ENCODE peak calls at places on chromosome 17, in five cellular contexts. One of them, this sample, is unnamed.

GRCh38 chr17:9875441-9875840 is 29.6 kb downstream of the RCVRN start:
- DNase-seq in GM12878: no peak
- DNase-seq in H1: no peak
- DNase-seq in HepG2: no peak
- DNase-seq in K562: no peak
- DNase-seq in this sample: no peak

GRCh38 chr17:38547439-38547838 is 58.3 kb downstream of the SRCIN1 start:
- DNase-seq in K562: no peak
- DNase-seq in H1: no peak
- DNase-seq in GM12878: no peak
- DNase-seq in HepG2: no peak
- DNase-seq in this sample: no peak

GRCh38 chr17:79978545-79978852 is 57.2 kb downstream of the TBC1D16 start:
- DNase-seq in HepG2: no peak
- DNase-seq in K562: no peak
- DNase-seq in GM12878: no peak
- DNase-seq in H1: no peak
- DNase-seq in this sample: no peak

GRCh38 chr17:34173221-34173620 is 81.9 kb upstream of the CCL2 start:
- DNase-seq in K562: no peak
- DNase-seq in HepG2: no peak
- DNase-seq in H1: no peak
- DNase-seq in GM12878: no peak
- DNase-seq in this sample: no peak

GRCh38 chr17:38591759-38592241 is 14.0 kb downstream of the SRCIN1 start:
- DNase-seq in K562: no peak
- DNase-seq in GM12878: no peak
- DNase-seq in HepG2: no peak
- DNase-seq in H1: no peak
- DNase-seq in this sample: no peak

GRCh38 chr17:75927286-75927922 is 13.4 kb downstream of the FBF1 start:
- DNase-seq in HepG2: peak; percentile 52
- DNase-seq in K562: peak; percentile 68
- DNase-seq in GM12878: no peak
- DNase-seq in H1: no peak
- DNase-seq in this sample: peak; percentile 80

GRCh38 chr17:57875109-57876022 is 25.5 kb upstream of the MRPS23 start:
- DNase-seq in HepG2: peak; percentile 93
- DNase-seq in H1: peak; percentile 71
- DNase-seq in GM12878: no peak
- DNase-seq in K562: peak; percentile 34
- DNase-seq in this sample: peak; percentile 96

GRCh38 chr17:68036304-68037147 is 991 bp downstream of the KPNA2 start:
- DNase-seq in K562: no peak
- DNase-seq in GM12878: no peak
- DNase-seq in H1: no peak
- DNase-seq in HepG2: no peak
- DNase-seq in this sample: no peak

GRCh38 chr17:41382396-41382795 is 290 bp upstream of the KRT34 start:
- DNase-seq in HepG2: no peak
- DNase-seq in GM12878: no peak
- DNase-seq in K562: no peak
- DNase-seq in H1: no peak
- DNase-seq in this sample: no peak

GRCh38 chr17:9935408-9935807 is 30.3 kb upstream of the RCVRN start:
- DNase-seq in GM12878: no peak
- DNase-seq in K562: no peak
- DNase-seq in HepG2: no peak
- DNase-seq in H1: no peak
- DNase-seq in this sample: no peak

GRCh38 chr17:7204828-7205461 is 14.7 kb downstream of the DLG4 start:
- DNase-seq in GM12878: peak; percentile 67
- DNase-seq in H1: peak; percentile 97
- DNase-seq in K562: peak; percentile 88
- DNase-seq in HepG2: no peak
- DNase-seq in this sample: peak; percentile 94

GRCh38 chr17:44804301-44805061 is 25.6 kb downstream of the GJC1 start:
- DNase-seq in K562: no peak
- DNase-seq in GM12878: no peak
- DNase-seq in HepG2: no peak
- DNase-seq in H1: no peak
- DNase-seq in this sample: no peak

GRCh38 chr17:28173801-28174200 is 131.3 kb downstream of the NLK start:
- DNase-seq in K562: peak; percentile 18
- DNase-seq in HepG2: no peak
- DNase-seq in GM12878: no peak
- DNase-seq in H1: no peak
- DNase-seq in this sample: no peak

GRCh38 chr17:57715981-57716380 is 29.1 kb downstream of the CCDC182 start:
- DNase-seq in HepG2: no peak
- DNase-seq in H1: no peak
- DNase-seq in GM12878: no peak
- DNase-seq in K562: no peak
- DNase-seq in this sample: no peak

GRCh38 chr17:47615766-47616424 is 33.8 kb upstream of the KPNB1 start:
- DNase-seq in H1: no peak
- DNase-seq in GM12878: peak; percentile 16
- DNase-seq in HepG2: peak; percentile 52
- DNase-seq in K562: peak; percentile 64
- DNase-seq in this sample: peak; percentile 41

GRCh38 chr17:16989953-16990860 is 18.3 kb upstream of the TNFRSF13B start:
- DNase-seq in HepG2: no peak
- DNase-seq in GM12878: no peak
- DNase-seq in H1: no peak
- DNase-seq in K562: no peak
- DNase-seq in this sample: no peak

GRCh38 chr17:12388206-12388605 is 277.5 kb upstream of the MYOCD start:
- DNase-seq in GM12878: no peak
- DNase-seq in HepG2: no peak
- DNase-seq in H1: no peak
- DNase-seq in K562: no peak
- DNase-seq in this sample: no peak

GRCh38 chr17:63611354-63611753 is 10.7 kb downstream of the TACO1 start:
- DNase-seq in GM12878: no peak
- DNase-seq in H1: no peak
- DNase-seq in K562: no peak
- DNase-seq in HepG2: no peak
- DNase-seq in this sample: no peak

GRCh38 chr17:48637323-48638260 is 11.4 kb upstream of the HOXB9 start:
- DNase-seq in GM12878: no peak
- DNase-seq in H1: no peak
- DNase-seq in HepG2: no peak
- DNase-seq in K562: no peak
- DNase-seq in this sample: peak; percentile 72

GRCh38 chr17:41959336-41960095 is 7.1 kb upstream of the CNP start:
- DNase-seq in H1: peak; percentile 68
- DNase-seq in HepG2: peak; percentile 85
- DNase-seq in K562: peak; percentile 80
- DNase-seq in GM12878: no peak
- DNase-seq in this sample: peak; percentile 82

GRCh38 chr17:1752425-1752941 is 9.4 kb upstream of the SERPINF1 start:
- DNase-seq in K562: no peak
- DNase-seq in H1: no peak
- DNase-seq in GM12878: no peak
- DNase-seq in HepG2: no peak
- DNase-seq in this sample: peak; percentile 83

GRCh38 chr17:1755993-1756306 is 5.9 kb upstream of the SERPINF1 start:
- DNase-seq in HepG2: no peak
- DNase-seq in K562: peak; percentile 53
- DNase-seq in GM12878: no peak
- DNase-seq in H1: no peak
- DNase-seq in this sample: peak; percentile 2

GRCh38 chr17:1755252-1755992 is 6.4 kb upstream of the SERPINF1 start:
- DNase-seq in K562: no peak
- DNase-seq in GM12878: no peak
- DNase-seq in H1: no peak
- DNase-seq in HepG2: no peak
- DNase-seq in this sample: no peak

GRCh38 chr17:1754430-1755112 is 7.3 kb upstream of the SERPINF1 start:
- DNase-seq in HepG2: no peak
- DNase-seq in GM12878: no peak
- DNase-seq in H1: no peak
- DNase-seq in K562: no peak
- DNase-seq in this sample: no peak

DNA sequence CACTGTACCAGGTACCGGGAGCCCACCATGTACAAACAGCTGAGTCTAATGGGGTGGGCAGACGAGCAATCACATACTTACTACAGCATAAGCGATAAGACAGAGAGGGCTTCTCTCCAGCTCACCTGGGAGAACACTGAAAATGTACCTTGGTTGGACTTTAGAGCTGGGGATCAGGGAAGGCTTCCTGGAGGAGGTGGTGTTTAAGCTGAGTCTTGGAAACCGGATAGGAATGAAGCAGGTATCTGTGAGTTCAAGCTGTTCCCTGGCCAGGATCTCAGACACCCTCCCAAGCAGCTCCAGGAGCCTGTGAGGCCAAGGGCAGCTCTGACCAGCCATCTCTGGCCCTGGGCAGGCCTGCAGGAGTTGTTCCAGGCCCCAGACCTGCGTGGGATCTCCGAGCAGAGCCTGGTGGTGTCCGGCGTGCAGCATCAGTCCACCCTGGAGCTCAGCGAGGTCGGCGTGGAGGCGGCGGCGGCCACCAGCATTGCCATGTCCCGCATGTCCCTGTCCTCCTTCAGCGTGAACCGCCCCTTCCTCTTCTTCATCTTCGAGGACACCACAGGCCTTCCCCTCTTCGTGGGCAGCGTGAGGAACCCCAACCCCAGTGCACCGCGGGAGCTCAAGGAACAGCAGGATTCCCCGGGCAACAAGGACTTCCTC is 8.0 kb upstream of the SERPINF1 start:
- DNase-seq in GM12878: no peak
- DNase-seq in K562: no peak
- DNase-seq in HepG2: no peak
- DNase-seq in H1: no peak
- DNase-seq in this sample: no peak
- H3K27ac ChIP-seq in GM12878: no peak overlapping the region
- H3K27ac ChIP-seq in K562: no peak overlapping the region
- H3K27ac ChIP-seq in HepG2: peak overlapping the region; percentile 30
- H3K27ac ChIP-seq in H1: no peak overlapping the region
- H3K27ac ChIP-seq in this sample: no peak overlapping the region

DNA sequence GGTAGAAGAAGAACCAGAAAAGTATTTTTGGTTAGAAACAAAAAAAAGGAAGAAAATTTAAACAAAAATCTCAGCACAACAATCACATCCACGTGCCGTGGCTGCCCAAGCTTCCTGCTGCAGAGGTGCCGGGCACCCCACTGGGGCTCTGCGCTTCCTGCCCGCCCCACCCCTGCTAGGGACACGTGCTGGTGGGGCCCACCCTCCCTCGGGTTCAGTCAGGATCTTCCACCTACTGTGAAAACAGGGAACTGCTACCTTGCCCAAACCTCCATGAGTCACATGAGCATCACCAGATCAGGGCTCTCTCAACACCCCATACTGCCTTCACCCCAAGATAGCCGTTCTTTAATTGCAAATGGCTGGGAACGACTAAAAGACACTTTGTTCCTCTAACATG is 24.4 kb upstream of the CYTH1 start:
- DNase-seq in GM12878: no peak
- DNase-seq in K562: no peak
- DNase-seq in HepG2: no peak
- DNase-seq in H1: no peak
- DNase-seq in this sample: peak; percentile 27
- TF ChIP-seq KDM1A in GM12878: no peak
- TF ChIP-seq KDM1A in K562: no peak
- TF ChIP-seq KDM1A in HepG2: no peak
- TF ChIP-seq KDM1A in H1: no peak
- TF ChIP-seq KDM1A in this sample: no peak

GRCh38 chr17:65015855-65016254 is 40.7 kb downstream of the GNA13 start:
- DNase-seq in H1: no peak
- DNase-seq in GM12878: no peak
- DNase-seq in HepG2: peak; percentile 35
- DNase-seq in K562: no peak
- DNase-seq in this sample: no peak

GRCh38 chr17:65013613-65014391 is 42.7 kb downstream of the GNA13 start:
- DNase-seq in K562: no peak
- DNase-seq in H1: no peak
- DNase-seq in GM12878: no peak
- DNase-seq in HepG2: peak; percentile 28
- DNase-seq in this sample: no peak

GRCh38 chr17:65018612-65019290 is 37.8 kb downstream of the GNA13 start:
- DNase-seq in GM12878: no peak
- DNase-seq in K562: no peak
- DNase-seq in H1: no peak
- DNase-seq in HepG2: no peak
- DNase-seq in this sample: no peak

GRCh38 chr17:65020284-65020683 is 36.3 kb downstream of the GNA13 start:
- DNase-seq in K562: no peak
- DNase-seq in H1: no peak
- DNase-seq in HepG2: no peak
- DNase-seq in GM12878: no peak
- DNase-seq in this sample: no peak

DNA sequence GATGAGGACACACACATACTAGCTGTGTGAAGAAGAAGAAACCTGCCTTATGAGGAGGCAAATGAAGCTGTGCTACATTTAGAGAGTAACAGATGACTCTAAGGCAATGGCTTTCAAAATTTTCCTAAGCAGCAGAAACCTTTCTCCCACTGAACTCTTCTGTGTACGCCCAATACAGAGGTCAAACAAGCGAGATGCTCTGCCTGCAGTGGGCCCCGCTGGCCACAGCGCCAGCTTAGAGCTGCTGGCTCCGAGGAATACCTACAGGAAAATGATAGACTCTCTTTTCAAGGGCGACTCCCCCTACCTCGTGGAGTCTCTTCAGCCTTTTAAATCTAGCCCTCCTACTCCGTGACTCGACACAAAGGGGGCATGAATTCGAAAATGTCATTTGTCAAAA is 39.2 kb downstream of the GNA13 start:
- DNase-seq in HepG2: peak; percentile 53
- DNase-seq in H1: peak; percentile 46
- DNase-seq in K562: no peak
- DNase-seq in GM12878: no peak
- DNase-seq in this sample: no peak
- H3K27ac ChIP-seq in HepG2: no peak overlapping the region
- H3K27ac ChIP-seq in H1: no peak overlapping the region
- H3K27ac ChIP-seq in K562: no peak overlapping the region
- H3K27ac ChIP-seq in GM12878: no peak overlapping the region
- H3K27ac ChIP-seq in this sample: peak overlapping the region; percentile 78

DNA sequence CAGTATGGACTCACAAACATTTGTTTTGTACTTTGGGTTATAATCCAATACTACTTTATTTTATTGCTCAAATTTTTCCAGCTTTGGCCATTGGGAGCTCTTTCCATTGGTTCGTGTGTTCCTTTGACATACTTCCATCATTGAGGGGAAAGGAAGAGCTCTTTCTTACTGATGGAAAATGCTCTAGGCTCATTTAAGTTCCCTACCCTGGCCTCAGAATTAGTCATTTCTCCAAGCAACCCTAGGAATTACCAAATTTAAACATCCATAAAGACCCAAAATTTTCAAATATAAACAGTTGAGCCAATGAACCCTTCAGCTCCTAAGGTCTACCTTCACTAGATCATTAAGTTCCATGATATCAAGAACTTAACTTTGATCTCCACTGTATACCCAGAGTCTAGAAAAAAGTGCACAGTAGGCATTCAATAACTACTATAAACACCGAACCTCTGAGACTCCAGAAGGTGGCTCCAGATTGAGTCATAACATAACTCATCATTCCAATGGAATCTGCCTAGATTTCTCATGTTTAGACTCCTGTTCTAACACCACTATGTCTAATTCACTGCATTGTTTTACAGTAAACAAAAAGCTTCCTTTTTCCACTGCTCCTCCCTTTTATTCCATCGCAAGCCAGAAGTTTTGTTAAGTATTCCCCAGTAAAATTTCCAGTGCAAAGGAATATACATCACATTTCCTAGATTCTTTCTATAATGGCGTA is 39.0 kb downstream of the SMURF2 start:
- DNase-seq in GM12878: no peak
- DNase-seq in HepG2: peak; percentile 28
- DNase-seq in H1: no peak
- DNase-seq in K562: no peak
- DNase-seq in this sample: peak; percentile 61
- TF ChIP-seq KDM1A in GM12878: no peak
- TF ChIP-seq KDM1A in HepG2: no peak
- TF ChIP-seq KDM1A in H1: no peak
- TF ChIP-seq KDM1A in K562: no peak
- TF ChIP-seq KDM1A in this sample: no peak